ENCODE peak calls at places on chromosome 10, in ten cellular contexts. W, V, G, C, K, D, J, F, M and Z are unnamed samples.

GRCh38 chr10:62541811-62542210 is 167.6 kb downstream of the ZNF365 start:
- DNase-seq in W (no peak), J (no peak), M (no peak), C (no peak), K (no peak), V (no peak), D (no peak), F (no peak), G (no peak), Z (no peak)

GRCh38 chr10:17199351-17199804 is 2.1 kb downstream of the TRDMT1 start:
- DNase-seq in C (peak), G (no peak), D (no peak), J (no peak), F (peak), K (peak), V (peak), W (peak), M (no peak), Z (no peak)

GRCh38 chr10:97539523-97540200 is 32.9 kb upstream of the ANKRD2 start:
- DNase-seq in F (no peak), D (no peak), G (no peak), J (no peak), K (peak), W (peak), C (peak), M (no peak), V (no peak), Z (no peak)

GRCh38 chr10:102262744-102263370 is 17.5 kb downstream of the GBF1 start:
- DNase-seq in F (no peak), W (no peak), C (no peak), M (no peak), V (no peak), J (no peak), K (no peak), G (no peak), D (no peak), Z (no peak)

GRCh38 chr10:83122336-83122735 is 1017.0 kb upstream of the GHITM start:
- DNase-seq in V (no peak), G (no peak), J (no peak), D (no peak), K (no peak), M (no peak), C (no peak), W (no peak), F (no peak), Z (no peak)

GRCh38 chr10:62130948-62131347 is 137.7 kb downstream of the RTKN2 start:
- DNase-seq in F (no peak), W (peak), G (no peak), M (no peak), K (peak), V (peak), J (peak), C (peak), D (no peak), Z (no peak)

GRCh38 chr10:106224676-106225075 is 939.8 kb downstream of the SORCS1 start:
- DNase-seq in K (peak), D (no peak), G (no peak), W (peak), V (no peak), J (no peak), F (no peak), C (peak), M (no peak), Z (no peak)

GRCh38 chr10:70260259-70260658 is 23.5 kb downstream of the NPFFR1 start:
- DNase-seq in V (no peak), G (no peak), K (no peak), F (no peak), W (no peak), C (no peak), D (no peak), M (no peak), J (no peak), Z (no peak)

GRCh38 chr10:97518601-97519043 is 19.9 kb downstream of the UBTD1 start:
- DNase-seq in D (no peak), C (no peak), W (no peak), K (no peak), J (no peak), V (peak), G (no peak), F (peak), M (no peak), Z (no peak)

GRCh38 chr10:88553116-88553752 is 29.9 kb downstream of the RNLS start:
- DNase-seq in G (peak), K (no peak), D (no peak), M (no peak), C (peak), J (peak), V (peak), W (peak), F (peak), Z (peak)

GRCh38 chr10:13728898-13729535 is 142.3 kb downstream of the PRPF18 start:
- DNase-seq in W (no peak), V (no peak), J (no peak), G (no peak), F (no peak), D (no peak), M (no peak), K (no peak), C (no peak), Z (no peak)

GRCh38 chr10:50325449-50326188 is 74.3 kb upstream of the ASAH2 start:
- DNase-seq in J (peak), C (peak), W (peak), D (no peak), G (no peak), K (peak), F (no peak), M (no peak), V (peak), Z (peak)

GRCh38 chr10:7826971-7827370 is 8.7 kb downstream of the TAF3 start:
- DNase-seq in F (no peak), M (no peak), J (peak), K (peak), D (no peak), G (no peak), V (no peak), W (peak), C (peak), Z (no peak)

GRCh38 chr10:122154733-122155366 is 116.2 kb upstream of the BTBD16 start:
- DNase-seq in M (no peak), J (no peak), C (peak), F (no peak), D (no peak), V (no peak), G (no peak), K (no peak), W (peak), Z (peak)

GRCh38 chr10:96803265-96803664 is 28.8 kb upstream of the LCOR start:
- DNase-seq in F (no peak), D (no peak), M (no peak), V (no peak), C (no peak), W (no peak), K (no peak), G (no peak), J (no peak), Z (no peak)

GRCh38 chr10:52353960-52354394 is 39.9 kb downstream of the DKK1 start:
- DNase-seq in M (no peak), K (peak), C (peak), D (no peak), F (no peak), G (no peak), J (no peak), W (no peak), V (no peak), Z (no peak)

GRCh38 chr10:59216178-59216869 is 39.9 kb downstream of the PHYHIPL start:
- DNase-seq in K (no peak), D (no peak), C (no peak), M (no peak), G (no peak), W (no peak), V (no peak), F (no peak), J (no peak), Z (no peak)

GRCh38 chr10:104336829-104337526 is 1.3 kb downstream of the ITPRIP start:
- DNase-seq in M (no peak), D (no peak), W (peak), V (peak), G (no peak), J (no peak), K (no peak), F (no peak), C (peak), Z (no peak)

GRCh38 chr10:13720699-13721098 is 133.9 kb downstream of the PRPF18 start:
- DNase-seq in G (no peak), C (no peak), K (no peak), F (no peak), D (no peak), M (no peak), V (no peak), W (no peak), J (no peak), Z (no peak)

GRCh38 chr10:129541208-129541607 is 74.2 kb downstream of the MGMT start:
- DNase-seq in D (no peak), K (no peak), M (no peak), J (peak), V (no peak), C (no peak), W (no peak), G (no peak), F (no peak), Z (no peak)

GRCh38 chr10:86282664-86283465 is 83.7 kb downstream of the GRID1 start:
- DNase-seq in W (no peak), M (no peak), C (no peak), K (no peak), D (no peak), J (no peak), F (no peak), V (no peak), G (no peak), Z (peak)

GRCh38 chr10:117197189-117197588 is at the start of gene KCNK18:
- DNase-seq in C (no peak), F (no peak), W (no peak), J (no peak), D (no peak), V (no peak), K (no peak), G (no peak), M (no peak), Z (no peak)

GRCh38 chr10:92702301-92702916 is 12.7 kb downstream of the HHEX start:
- DNase-seq in F (no peak), V (peak), W (no peak), D (no peak), C (no peak), J (peak), K (no peak), G (no peak), M (no peak), Z (no peak)

GRCh38 chr10:32110790-32111189 is 54.6 kb upstream of the KIF5B start:
- DNase-seq in W (no peak), M (no peak), C (no peak), F (no peak), K (no peak), G (no peak), D (no peak), J (no peak), V (no peak), Z (no peak)

GRCh38 chr10:119113805-119114732 is 10.2 kb downstream of the DENND10 start:
- DNase-seq in C (peak), F (no peak), J (peak), G (no peak), W (peak), D (no peak), V (no peak), K (peak), M (no peak), Z (no peak)

GRCh38 chr10:100531761-100532160 is 2.1 kb upstream of the NDUFB8 start:
- DNase-seq in D (no peak), F (no peak), J (no peak), W (no peak), C (no peak), K (no peak), M (no peak), V (no peak), G (no peak), Z (no peak)

GRCh38 chr10:72079356-72079755 is 9.0 kb downstream of the SPOCK2 start:
- DNase-seq in K (no peak), D (peak), G (peak), C (no peak), J (no peak), M (no peak), W (no peak), V (no peak), F (no peak), Z (no peak)